ENCODE peak calls at places on chromosomes 13 and 19, in four cellular contexts. One of them, this sample, is unnamed.

GRCh38 chr13:19822673-19823072 is 39.9 kb upstream of the PSPC1 start:
- DNase-seq in DMS153: no peak
- DNase-seq in activated CD4-positive, alpha-beta T cell treated with anti-CD3 and anti-CD28 coated beads, Interleukin-2, amount 50 U/mL, for 1 hour: no peak
- DNase-seq in GM12892: no peak
- DNase-seq in this sample: no peak

GRCh38 chr13:64471916-64472315 is 2758.2 kb downstream of the PCDH9 start:
- DNase-seq in DMS153: peak; percentile 25
- DNase-seq in activated CD4-positive, alpha-beta T cell treated with anti-CD3 and anti-CD28 coated beads, Interleukin-2, amount 50 U/mL, for 1 hour: no peak
- DNase-seq in GM12892: no peak
- DNase-seq in this sample: no peak

GRCh38 chr19:7292950-7293794 is 1.0 kb downstream of the INSR start:
- DNase-seq in GM12892: no peak
- DNase-seq in activated CD4-positive, alpha-beta T cell treated with anti-CD3 and anti-CD28 coated beads, Interleukin-2, amount 50 U/mL, for 1 hour: no peak
- DNase-seq in DMS153: no peak
- DNase-seq in this sample: no peak

GRCh38 chr19:3708207-3708931 is at the start of gene TJP3:
- DNase-seq in DMS153: peak; percentile 12
- DNase-seq in GM12892: no peak
- DNase-seq in activated CD4-positive, alpha-beta T cell treated with anti-CD3 and anti-CD28 coated beads, Interleukin-2, amount 50 U/mL, for 1 hour: no peak
- DNase-seq in this sample: no peak

GRCh38 chr19:13026478-13026999 is 31.3 kb downstream of the NFIX start:
- DNase-seq in activated CD4-positive, alpha-beta T cell treated with anti-CD3 and anti-CD28 coated beads, Interleukin-2, amount 50 U/mL, for 1 hour: no peak
- DNase-seq in DMS153: peak; percentile 62
- DNase-seq in GM12892: no peak
- DNase-seq in this sample: no peak

GRCh38 chr19:13099073-13099999 is 3.3 kb downstream of the LYL1 start:
- DNase-seq in activated CD4-positive, alpha-beta T cell treated with anti-CD3 and anti-CD28 coated beads, Interleukin-2, amount 50 U/mL, for 1 hour: peak; percentile 78
- DNase-seq in DMS153: peak; percentile 74
- DNase-seq in GM12892: peak; percentile 71
- DNase-seq in this sample: peak; percentile 88

GRCh38 chr19:35519291-35519690 is 5.8 kb upstream of the DMKN start:
- DNase-seq in DMS153: no peak
- DNase-seq in GM12892: no peak
- DNase-seq in activated CD4-positive, alpha-beta T cell treated with anti-CD3 and anti-CD28 coated beads, Interleukin-2, amount 50 U/mL, for 1 hour: no peak
- DNase-seq in this sample: no peak

GRCh38 chr13:59437902-59438301 is 725.8 kb downstream of the DIAPH3 start:
- DNase-seq in activated CD4-positive, alpha-beta T cell treated with anti-CD3 and anti-CD28 coated beads, Interleukin-2, amount 50 U/mL, for 1 hour: no peak
- DNase-seq in DMS153: no peak
- DNase-seq in GM12892: no peak
- DNase-seq in this sample: no peak

GRCh38 chr19:39645800-39646411 is 9.8 kb upstream of the LGALS16 start:
- DNase-seq in DMS153: no peak
- DNase-seq in activated CD4-positive, alpha-beta T cell treated with anti-CD3 and anti-CD28 coated beads, Interleukin-2, amount 50 U/mL, for 1 hour: peak; percentile 4
- DNase-seq in GM12892: no peak
- DNase-seq in this sample: no peak

GRCh38 chr13:29754486-29754806 is 96.0 kb downstream of the UBL3 start:
- DNase-seq in GM12892: no peak
- DNase-seq in activated CD4-positive, alpha-beta T cell treated with anti-CD3 and anti-CD28 coated beads, Interleukin-2, amount 50 U/mL, for 1 hour: no peak
- DNase-seq in DMS153: no peak
- DNase-seq in this sample: no peak

GRCh38 chr13:93080587-93080986 is 146.0 kb upstream of the GPC6 start:
- DNase-seq in GM12892: no peak
- DNase-seq in DMS153: peak; percentile 82
- DNase-seq in activated CD4-positive, alpha-beta T cell treated with anti-CD3 and anti-CD28 coated beads, Interleukin-2, amount 50 U/mL, for 1 hour: no peak
- DNase-seq in this sample: no peak

GRCh38 chr19:2034729-2035589 is 16.1 kb downstream of the MKNK2 start:
- DNase-seq in activated CD4-positive, alpha-beta T cell treated with anti-CD3 and anti-CD28 coated beads, Interleukin-2, amount 50 U/mL, for 1 hour: peak; percentile 70
- DNase-seq in DMS153: no peak
- DNase-seq in GM12892: peak; percentile 73
- DNase-seq in this sample: no peak

GRCh38 chr13:44302233-44302632 is 71.4 kb upstream of the SERP2 start:
- DNase-seq in activated CD4-positive, alpha-beta T cell treated with anti-CD3 and anti-CD28 coated beads, Interleukin-2, amount 50 U/mL, for 1 hour: no peak
- DNase-seq in GM12892: no peak
- DNase-seq in DMS153: no peak
- DNase-seq in this sample: no peak

GRCh38 chr13:113562866-113563265 is 21.7 kb upstream of the TFDP1 start:
- DNase-seq in GM12892: no peak
- DNase-seq in DMS153: no peak
- DNase-seq in activated CD4-positive, alpha-beta T cell treated with anti-CD3 and anti-CD28 coated beads, Interleukin-2, amount 50 U/mL, for 1 hour: no peak
- DNase-seq in this sample: no peak

GRCh38 chr19:46731007-46731501 is 14.1 kb upstream of the PRKD2 start:
- DNase-seq in activated CD4-positive, alpha-beta T cell treated with anti-CD3 and anti-CD28 coated beads, Interleukin-2, amount 50 U/mL, for 1 hour: no peak
- DNase-seq in DMS153: no peak
- DNase-seq in GM12892: no peak
- DNase-seq in this sample: no peak

GRCh38 chr13:20271441-20271840 is 39.3 kb upstream of the GJB6 start:
- DNase-seq in GM12892: no peak
- DNase-seq in DMS153: no peak
- DNase-seq in activated CD4-positive, alpha-beta T cell treated with anti-CD3 and anti-CD28 coated beads, Interleukin-2, amount 50 U/mL, for 1 hour: no peak
- DNase-seq in this sample: no peak

GRCh38 chr19:15374796-15375440 is 4.7 kb downstream of the AKAP8 start:
- DNase-seq in activated CD4-positive, alpha-beta T cell treated with anti-CD3 and anti-CD28 coated beads, Interleukin-2, amount 50 U/mL, for 1 hour: no peak
- DNase-seq in DMS153: no peak
- DNase-seq in GM12892: no peak
- DNase-seq in this sample: no peak

GRCh38 chr19:9295411-9295849 is 14.2 kb downstream of the ZNF699 start:
- DNase-seq in DMS153: no peak
- DNase-seq in GM12892: no peak
- DNase-seq in activated CD4-positive, alpha-beta T cell treated with anti-CD3 and anti-CD28 coated beads, Interleukin-2, amount 50 U/mL, for 1 hour: no peak
- DNase-seq in this sample: no peak

GRCh38 chr19:49438261-49438660 is 3.1 kb downstream of the SLC17A7 start:
- DNase-seq in activated CD4-positive, alpha-beta T cell treated with anti-CD3 and anti-CD28 coated beads, Interleukin-2, amount 50 U/mL, for 1 hour: no peak
- DNase-seq in GM12892: no peak
- DNase-seq in DMS153: no peak
- DNase-seq in this sample: no peak

GRCh38 chr13:99486996-99487395 is 14.3 kb upstream of the TM9SF2 start:
- DNase-seq in DMS153: no peak
- DNase-seq in activated CD4-positive, alpha-beta T cell treated with anti-CD3 and anti-CD28 coated beads, Interleukin-2, amount 50 U/mL, for 1 hour: no peak
- DNase-seq in GM12892: no peak
- DNase-seq in this sample: no peak

GRCh38 chr19:10760268-10760944 is 42.5 kb downstream of the DNM2 start:
- DNase-seq in activated CD4-positive, alpha-beta T cell treated with anti-CD3 and anti-CD28 coated beads, Interleukin-2, amount 50 U/mL, for 1 hour: peak; percentile 32
- DNase-seq in DMS153: no peak
- DNase-seq in GM12892: no peak
- DNase-seq in this sample: peak; percentile 54

GRCh38 chr13:93561553-93561952 is 334.9 kb downstream of the GPC6 start:
- DNase-seq in GM12892: no peak
- DNase-seq in activated CD4-positive, alpha-beta T cell treated with anti-CD3 and anti-CD28 coated beads, Interleukin-2, amount 50 U/mL, for 1 hour: no peak
- DNase-seq in DMS153: no peak
- DNase-seq in this sample: no peak

GRCh38 chr19:29293736-29294342 is 80.9 kb upstream of the UQCRFS1 start:
- DNase-seq in GM12892: no peak
- DNase-seq in activated CD4-positive, alpha-beta T cell treated with anti-CD3 and anti-CD28 coated beads, Interleukin-2, amount 50 U/mL, for 1 hour: no peak
- DNase-seq in DMS153: no peak
- DNase-seq in this sample: no peak

GRCh38 chr13:95455782-95456181 is 96.7 kb upstream of the CLDN10 start:
- DNase-seq in activated CD4-positive, alpha-beta T cell treated with anti-CD3 and anti-CD28 coated beads, Interleukin-2, amount 50 U/mL, for 1 hour: no peak
- DNase-seq in DMS153: no peak
- DNase-seq in GM12892: no peak
- DNase-seq in this sample: no peak

GRCh38 chr19:33064117-33064777 is 441 bp downstream of the RHPN2 start:
- DNase-seq in GM12892: peak; percentile 45
- DNase-seq in DMS153: peak; percentile 15
- DNase-seq in activated CD4-positive, alpha-beta T cell treated with anti-CD3 and anti-CD28 coated beads, Interleukin-2, amount 50 U/mL, for 1 hour: peak; percentile 6
- DNase-seq in this sample: peak; percentile 13

GRCh38 chr13:78460176-78460575 is 143.2 kb downstream of the POU4F1 start:
- DNase-seq in activated CD4-positive, alpha-beta T cell treated with anti-CD3 and anti-CD28 coated beads, Interleukin-2, amount 50 U/mL, for 1 hour: no peak
- DNase-seq in GM12892: no peak
- DNase-seq in DMS153: no peak
- DNase-seq in this sample: no peak

GRCh38 chr19:14871619-14872230 is 14.2 kb downstream of the OR7A17 start:
- DNase-seq in GM12892: no peak
- DNase-seq in activated CD4-positive, alpha-beta T cell treated with anti-CD3 and anti-CD28 coated beads, Interleukin-2, amount 50 U/mL, for 1 hour: no peak
- DNase-seq in DMS153: no peak
- DNase-seq in this sample: no peak

GRCh38 chr13:78960881-78961280 is 301.9 kb upstream of the OBI1 start:
- DNase-seq in activated CD4-positive, alpha-beta T cell treated with anti-CD3 and anti-CD28 coated beads, Interleukin-2, amount 50 U/mL, for 1 hour: no peak
- DNase-seq in GM12892: no peak
- DNase-seq in DMS153: no peak
- DNase-seq in this sample: no peak

GRCh38 chr19:44903602-44904425 is 1.8 kb upstream of the APOE start:
- DNase-seq in GM12892: peak; percentile 80
- DNase-seq in activated CD4-positive, alpha-beta T cell treated with anti-CD3 and anti-CD28 coated beads, Interleukin-2, amount 50 U/mL, for 1 hour: peak; percentile 75
- DNase-seq in DMS153: peak; percentile 1
- DNase-seq in this sample: peak; percentile 85

GRCh38 chr13:47896546-47896945 is 104.5 kb downstream of the SUCLA2 start:
- DNase-seq in DMS153: no peak
- DNase-seq in GM12892: no peak
- DNase-seq in activated CD4-positive, alpha-beta T cell treated with anti-CD3 and anti-CD28 coated beads, Interleukin-2, amount 50 U/mL, for 1 hour: no peak
- DNase-seq in this sample: no peak

GRCh38 chr13:112931028-112931934 is 37.7 kb upstream of the MCF2L start:
- DNase-seq in GM12892: no peak
- DNase-seq in activated CD4-positive, alpha-beta T cell treated with anti-CD3 and anti-CD28 coated beads, Interleukin-2, amount 50 U/mL, for 1 hour: no peak
- DNase-seq in DMS153: peak; percentile 91
- DNase-seq in this sample: no peak

GRCh38 chr13:62502606-62503005 is 1087.0 kb upstream of the PCDH20 start:
- DNase-seq in GM12892: no peak
- DNase-seq in activated CD4-positive, alpha-beta T cell treated with anti-CD3 and anti-CD28 coated beads, Interleukin-2, amount 50 U/mL, for 1 hour: no peak
- DNase-seq in DMS153: no peak
- DNase-seq in this sample: no peak